ENCODE peak calls at places on chromosome 17, in seven cellular contexts. L is cardiac fibroblast, H is cardiac muscle cell, D is GM23338, R is HepG2, N is fibroblast of lung, E is GM12865. X is an unnamed sample.

GRCh38 chr17:38464723-38465419 is 36.6 kb downstream of the ARHGAP23 start:
- DNase-seq in L (peak), H (peak), D (peak), R (no peak), N (peak), E (no peak), X (peak)

GRCh38 chr17:61219460-61219859 is 180.2 kb upstream of the TBX2 start:
- DNase-seq in L (peak), H (peak), D (no peak), R (no peak), N (peak), E (no peak), X (no peak)

GRCh38 chr17:56159764-56160394 is 6.6 kb downstream of the ANKFN1 start:
- DNase-seq in L (no peak), H (no peak), D (peak), R (no peak), N (no peak), E (no peak), X (no peak)

GRCh38 chr17:72121164-72122001 is 563 bp downstream of the SOX9 start:
- DNase-seq in L (peak), H (peak), D (peak), R (no peak), N (peak), E (peak), X (peak)

GRCh38 chr17:15351925-15352324 is 10.5 kb upstream of the TEKT3 start:
- DNase-seq in L (peak), H (peak), D (no peak), R (no peak), N (peak), E (no peak), X (no peak)

GRCh38 chr17:40070644-40070894 is 7.8 kb downstream of the THRA start:
- DNase-seq in L (no peak), H (no peak), D (no peak), R (no peak), N (no peak), E (no peak), X (no peak)

GRCh38 chr17:57523926-57524634 is 221.0 kb downstream of the CCDC182 start:
- DNase-seq in L (peak), H (no peak), D (no peak), R (no peak), N (peak), E (peak), X (no peak)

GRCh38 chr17:30363715-30364202 is 15.0 kb upstream of the CPD start:
- DNase-seq in L (peak), H (peak), D (no peak), R (no peak), N (peak), E (peak), X (peak)

GRCh38 chr17:40433551-40434384 is 9.5 kb upstream of the IGFBP4 start:
- DNase-seq in L (peak), H (no peak), D (peak), R (no peak), N (no peak), E (no peak), X (no peak)

GRCh38 chr17:5131146-5131715 is 15.4 kb downstream of the USP6 start:
- DNase-seq in L (no peak), H (no peak), D (no peak), R (no peak), N (no peak), E (no peak), X (no peak)

DNA sequence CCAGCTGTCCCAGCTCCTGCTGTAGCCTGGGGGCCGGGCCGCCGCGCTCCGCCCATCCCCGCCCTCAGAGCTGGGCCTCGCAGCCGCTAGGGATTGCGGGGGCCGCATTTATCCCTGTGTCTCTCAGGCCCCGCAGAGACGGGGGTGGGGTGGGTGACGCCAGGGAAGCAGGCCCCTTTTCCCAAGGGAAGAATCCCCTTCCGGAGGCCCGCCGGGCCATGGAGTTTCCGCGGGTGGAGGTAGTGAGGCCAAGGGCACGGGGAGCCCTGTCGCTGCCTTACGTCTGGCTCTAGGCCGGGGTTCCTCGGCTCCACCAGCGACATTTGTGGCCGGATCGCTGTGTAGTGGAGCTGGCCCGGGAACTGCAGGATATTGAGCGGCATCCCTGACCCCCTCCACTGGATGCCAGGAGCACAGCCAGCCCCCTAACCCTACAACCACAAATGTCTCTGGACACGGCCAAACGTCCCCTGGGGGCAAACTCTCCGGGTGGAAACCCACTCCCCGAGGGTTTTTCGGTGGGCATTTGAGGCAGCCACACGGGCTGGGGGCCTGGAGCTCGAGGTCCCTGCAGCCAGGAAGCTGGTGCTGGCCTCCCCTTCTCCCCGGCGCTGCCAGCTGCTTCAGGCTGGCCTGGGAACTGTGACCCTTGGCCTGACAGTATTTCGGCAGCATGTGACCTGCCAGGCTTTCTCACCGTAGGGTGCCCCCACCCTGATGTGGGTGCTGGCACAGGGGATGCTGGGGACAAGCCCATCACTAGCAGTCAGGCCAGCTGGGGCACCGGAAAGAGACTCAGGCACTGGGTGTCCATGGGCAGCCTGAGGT is 12.0 kb upstream of the CD300A start:
- DNase-seq in L (peak), H (peak), D (peak), R (peak), N (peak), E (no peak), X (peak)
- TF ChIP-seq CTCF in L (no peak), H (no peak), D (no peak), R (peak), N (no peak), E (no peak), X (no peak)

DNA sequence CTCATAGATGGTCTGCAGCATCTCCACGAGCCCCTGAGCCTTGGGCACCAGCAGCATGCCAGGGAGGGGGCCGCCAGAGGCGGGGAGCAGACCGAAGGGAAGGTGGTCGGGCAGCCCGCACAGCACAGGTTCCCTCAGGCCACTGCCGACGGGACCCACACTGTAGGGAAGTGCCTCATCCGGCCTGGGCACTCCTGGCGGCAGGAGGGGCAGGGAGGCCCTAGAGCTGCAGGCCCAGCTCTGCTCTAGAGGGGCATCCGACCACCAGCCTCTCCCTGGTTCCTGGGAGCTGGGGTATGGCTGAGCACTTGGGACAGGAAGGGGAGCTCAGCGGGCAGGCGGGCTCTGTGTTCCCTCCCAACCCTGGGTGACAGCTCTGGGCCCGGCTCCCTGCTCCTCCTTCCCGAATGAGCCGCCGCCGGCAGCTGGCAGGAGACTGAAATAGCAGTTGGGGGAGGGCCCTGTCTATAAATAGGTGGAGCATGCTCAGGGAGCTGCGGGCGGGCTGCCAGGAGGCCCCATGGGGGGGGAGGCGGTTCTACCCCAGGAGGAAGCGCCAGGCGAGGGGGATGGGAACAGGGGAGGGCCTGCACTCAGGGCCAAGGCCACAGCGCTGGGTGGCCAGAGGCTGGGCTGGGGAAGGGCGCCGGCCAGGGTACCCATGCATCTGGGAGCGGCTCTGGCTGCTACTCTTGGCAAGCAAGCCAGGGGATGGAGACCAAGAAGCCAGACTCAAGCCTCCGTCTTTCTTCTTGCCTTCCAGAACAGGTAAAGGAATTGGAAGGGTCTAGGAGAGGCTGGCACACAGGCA is 12.4 kb downstream of the HDAC5 start:
- DNase-seq in L (peak), H (peak), D (peak), R (peak), N (peak), E (peak), X (peak)
- TF ChIP-seq CTCF in L (peak), H (peak), D (no peak), R (peak), N (no peak), E (no peak), X (no peak)

GRCh38 chr17:21004016-21004930 is 38.5 kb downstream of the USP22 start:
- DNase-seq in L (no peak), H (no peak), D (no peak), R (no peak), N (no peak), E (no peak), X (no peak)
- TF ChIP-seq CTCF in L (no peak), H (no peak), D (no peak), R (no peak), N (no peak), E (no peak), X (no peak)

GRCh38 chr17:62827722-62828498 is 19.8 kb upstream of the MARCHF10 start:
- DNase-seq in L (peak), H (peak), D (no peak), R (no peak), N (peak), E (no peak), X (no peak)
- TF ChIP-seq CTCF in L (no peak), H (no peak), D (no peak), R (no peak), N (no peak), E (no peak), X (no peak)

DNA sequence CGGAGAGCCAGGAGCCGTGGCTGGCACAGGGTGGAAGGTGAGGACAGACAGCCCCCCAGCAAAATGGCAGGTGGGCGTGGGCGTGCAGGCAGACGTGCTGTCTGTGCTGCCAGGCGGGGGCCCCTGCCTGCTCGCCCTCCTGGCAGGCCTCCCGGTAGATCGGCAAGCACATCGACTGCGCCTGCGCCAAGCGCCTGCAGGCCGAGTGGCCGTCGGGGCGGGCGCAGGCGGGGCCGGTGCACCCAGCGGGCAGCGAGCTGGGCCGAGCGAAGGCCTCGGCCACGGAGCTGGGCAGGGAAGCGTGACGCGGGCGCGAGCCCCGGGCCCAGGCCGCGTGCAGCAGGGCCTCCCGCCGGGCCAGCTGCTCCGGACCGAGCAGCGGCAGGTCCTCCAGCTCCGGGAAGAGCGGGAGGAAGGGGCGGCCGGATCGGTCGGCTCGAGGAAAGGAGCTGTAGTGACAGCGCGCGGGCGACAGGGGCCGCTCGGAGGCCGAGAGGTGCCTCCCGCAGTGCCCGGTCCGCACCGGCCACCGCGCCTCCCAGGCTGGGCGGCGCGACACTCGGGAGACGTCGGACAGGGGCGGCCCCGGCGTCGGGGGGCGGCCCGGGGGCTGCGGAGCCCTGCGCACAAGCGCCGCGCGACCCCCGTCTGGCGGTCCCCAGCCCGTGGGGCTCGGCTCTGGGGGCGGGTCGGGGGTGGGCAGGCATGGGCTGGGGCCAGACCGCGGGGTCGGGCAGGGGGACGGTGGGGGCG is 16.9 kb downstream of the GRIN2C start:
- DNase-seq in L (peak), H (peak), D (peak), R (peak), N (peak), E (peak), X (peak)
- TF ChIP-seq CTCF in L (peak), H (peak), D (no peak), R (peak), N (peak), E (peak), X (peak)

X was measured in GM13977.